ENCODE peak calls at places on chromosomes 1 and 21, in eight cellular contexts. R, O, Z, D, J, X, C and W are unnamed samples.

GRCh38 chr1:3928622-3929021 is 28.6 kb upstream of the C1orf174 start:
- DNase-seq in J (no peak), C (no peak), O (no peak), Z (no peak), R (no peak), X (no peak), D (no peak), W (no peak)

GRCh38 chr1:2819429-2819828 is 17.9 kb upstream of the TTC34 start:
- DNase-seq in D (no peak), J (peak), X (no peak), Z (no peak), R (no peak), C (no peak), O (no peak), W (no peak)

GRCh38 chr1:94247146-94248094 is 10.0 kb upstream of the ARHGAP29 start:
- DNase-seq in Z (peak), X (peak), C (no peak), J (peak), R (peak), D (peak), O (peak), W (peak)

GRCh38 chr1:186236921-186237320 is 138.1 kb downstream of the TPR start:
- DNase-seq in D (peak), C (no peak), J (no peak), R (peak), X (peak), Z (no peak), O (no peak), W (peak)

GRCh38 chr1:53781654-53782053 is 42.7 kb upstream of the GLIS1 start:
- DNase-seq in J (no peak), X (peak), Z (no peak), D (no peak), C (no peak), O (no peak), R (no peak), W (peak)

GRCh38 chr1:47679301-47679751 is 241.5 kb downstream of the FOXD2 start:
- DNase-seq in Z (peak), C (no peak), R (no peak), J (no peak), D (no peak), X (no peak), O (no peak), W (no peak)

GRCh38 chr1:71930526-71930925 is 351.8 kb downstream of the NEGR1 start:
- DNase-seq in J (no peak), D (peak), C (no peak), X (peak), R (no peak), O (no peak), Z (no peak), W (no peak)

GRCh38 chr1:179127163-179127895 is 45.5 kb downstream of the TOR3A start:
- DNase-seq in X (peak), Z (no peak), D (peak), O (no peak), C (no peak), R (no peak), J (no peak), W (no peak)

GRCh38 chr1:103538226-103538625 is 12.7 kb downstream of the RNPC3 start:
- DNase-seq in D (no peak), C (no peak), O (no peak), R (no peak), Z (no peak), X (no peak), J (no peak), W (no peak)

GRCh38 chr1:72557446-72558049 is 275.2 kb upstream of the NEGR1 start:
- DNase-seq in C (no peak), O (no peak), Z (peak), J (no peak), R (no peak), D (peak), X (peak), W (peak)

GRCh38 chr1:30023300-30024022 is 699.9 kb downstream of the MATN1 start:
- DNase-seq in J (no peak), X (no peak), D (no peak), Z (no peak), C (no peak), O (no peak), R (no peak), W (no peak)

GRCh38 chr1:7842517-7842916 is 10.3 kb downstream of the UTS2 start:
- DNase-seq in X (no peak), J (no peak), O (no peak), D (no peak), C (no peak), R (no peak), Z (no peak), W (no peak)

GRCh38 chr1:98177751-98178150 is 256.9 kb upstream of the DPYD start:
- DNase-seq in J (no peak), O (no peak), C (no peak), Z (no peak), D (no peak), X (no peak), R (no peak), W (no peak)

GRCh38 chr21:42063206-42063577 is 7.9 kb upstream of the UMODL1 start:
- DNase-seq in O (peak), Z (no peak), J (no peak), D (no peak), X (no peak), R (no peak), C (peak), W (no peak)

GRCh38 chr1:108502624-108503023 is 52.5 kb downstream of the NBPF6 start:
- DNase-seq in O (no peak), D (no peak), X (peak), C (no peak), Z (no peak), J (no peak), R (no peak), W (peak)

GRCh38 chr1:91805343-91805801 is 80.6 kb downstream of the TGFBR3 start:
- DNase-seq in C (peak), Z (no peak), R (no peak), X (no peak), O (peak), J (no peak), D (no peak), W (no peak)

GRCh38 chr1:87149166-87150065 is 179.3 kb upstream of the LMO4 start:
- DNase-seq in Z (no peak), D (no peak), O (no peak), X (peak), R (no peak), C (no peak), J (no peak), W (peak)

GRCh38 chr1:160097196-160097910 is 1.1 kb downstream of the IGSF8 start:
- DNase-seq in C (peak), Z (no peak), R (no peak), O (no peak), J (no peak), X (no peak), D (peak), W (no peak)

GRCh38 chr1:55214903-55215193 is 316 bp downstream of the USP24 start:
- DNase-seq in D (peak), O (peak), J (peak), Z (peak), R (peak), X (peak), C (no peak), W (peak)

GRCh38 chr1:195717651-195718050 is 890.6 kb downstream of the KCNT2 start:
- DNase-seq in X (peak), C (no peak), R (peak), Z (peak), J (no peak), O (no peak), D (no peak), W (peak)

GRCh38 chr1:202163281-202164270 is 3.2 kb upstream of the PTPN7 start:
- DNase-seq in C (no peak), D (no peak), O (no peak), Z (no peak), R (no peak), X (no peak), J (no peak), W (no peak)

GRCh38 chr1:17776426-17776825 is 21.3 kb downstream of the ACTL8 start:
- DNase-seq in R (no peak), D (no peak), C (no peak), X (peak), O (no peak), J (no peak), Z (no peak), W (no peak)

GRCh38 chr1:151968058-151968457 is 25.6 kb downstream of the S100A10 start:
- DNase-seq in R (peak), X (peak), Z (peak), D (peak), C (peak), O (no peak), J (no peak), W (peak)

GRCh38 chr1:31786366-31787060 is 22.4 kb upstream of the ADGRB2 start:
- DNase-seq in O (no peak), X (no peak), C (no peak), D (no peak), R (no peak), Z (no peak), J (no peak), W (no peak)

GRCh38 chr1:19392221-19392620 is 80.1 kb downstream of the SLC66A1 start:
- DNase-seq in R (no peak), Z (no peak), D (no peak), C (no peak), X (no peak), O (no peak), J (no peak), W (no peak)

GRCh38 chr21:46459356-46460112 is 843 bp downstream of the DIP2A start:
- DNase-seq in R (no peak), D (peak), C (peak), Z (peak), J (peak), O (peak), X (peak), W (peak)

GRCh38 chr1:43933386-43934278 is at the start of gene ARTN:
- DNase-seq in O (peak), Z (peak), R (no peak), X (no peak), C (no peak), J (peak), D (no peak), W (no peak)

GRCh38 chr1:19814681-19815503 is at the start of gene RNF186:
- DNase-seq in R (no peak), X (no peak), C (no peak), D (no peak), J (no peak), O (peak), Z (no peak), W (no peak)

GRCh38 chr1:153572569-153573015 is 6.9 kb upstream of the S100A2 start:
- DNase-seq in O (peak), Z (peak), D (peak), X (peak), R (peak), J (peak), C (peak), W (peak)

GRCh38 chr1:145887631-145888030 is 2.0 kb upstream of the ANKRD35 start:
- DNase-seq in D (no peak), X (no peak), J (no peak), O (no peak), Z (no peak), R (peak), C (no peak), W (no peak)

GRCh38 chr1:17155257-17155895 is 36.1 kb upstream of the PADI2 start:
- DNase-seq in Z (no peak), O (no peak), D (no peak), R (no peak), X (no peak), C (no peak), J (no peak), W (no peak)

GRCh38 chr1:23908453-23909341 is 4.5 kb downstream of the CNR2 start:
- DNase-seq in C (peak), Z (no peak), J (no peak), O (no peak), R (no peak), D (no peak), X (no peak), W (no peak)
- H3K4me3 ChIP-seq in C (peak), Z (no peak), J (no peak), O (no peak), R (no peak), D (no peak), X (no peak), W (no peak)

DNA sequence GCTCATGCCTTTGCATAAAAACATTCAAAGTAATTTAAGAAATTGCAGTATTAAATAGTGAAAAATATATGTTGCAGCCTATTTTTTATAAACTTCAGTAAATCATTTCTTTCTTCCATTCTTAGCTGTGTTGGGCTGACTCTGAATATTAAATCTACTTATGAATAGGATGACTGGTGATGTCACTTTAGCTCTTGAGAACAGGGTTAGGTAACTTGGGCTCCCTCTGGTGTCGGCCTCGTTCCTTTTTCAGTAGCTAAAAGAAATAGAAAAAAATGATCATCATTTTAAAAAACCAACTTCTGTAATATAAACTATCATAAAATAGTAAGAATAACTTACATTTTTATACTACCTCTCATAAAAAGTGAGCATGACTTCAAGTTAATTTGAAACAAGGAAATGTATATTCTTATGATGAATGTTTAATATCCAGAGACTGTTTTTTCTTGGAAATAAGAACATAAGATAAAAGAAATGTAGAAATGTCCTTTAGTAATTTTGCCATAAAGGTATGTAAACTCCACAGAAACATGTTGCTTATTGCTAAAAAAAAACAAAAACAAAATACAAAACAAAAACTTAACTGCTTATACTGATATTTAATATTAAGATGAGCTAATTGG is 26.8 kb upstream of the NCAM2 start:
- DNase-seq in D (peak), Z (peak), J (peak), R (peak), O (no peak), X (peak), C (no peak), W (peak)
- TF ChIP-seq CTCF in D (peak), Z (peak), J (peak), R (no peak), O (no peak), X (peak), C (no peak), W (peak)

GRCh38 chr1:155250246-155250632 is 5.0 kb downstream of the ENTREP3 start:
- DNase-seq in Z (no peak), O (no peak), X (no peak), J (no peak), R (no peak), C (no peak), D (no peak), W (no peak)

GRCh38 chr1:155253208-155253607 is 2.1 kb downstream of the ENTREP3 start:
- DNase-seq in C (no peak), X (no peak), J (no peak), R (no peak), O (no peak), D (no peak), Z (no peak), W (no peak)

GRCh38 chr1:155247667-155248563 is 7.4 kb downstream of the ENTREP3 start:
- DNase-seq in C (no peak), X (no peak), R (no peak), Z (no peak), J (no peak), O (no peak), D (no peak), W (no peak)

GRCh38 chr1:155251566-155251965 is 3.7 kb downstream of the ENTREP3 start:
- DNase-seq in D (no peak), O (no peak), C (no peak), R (no peak), Z (no peak), X (no peak), J (no peak), W (no peak)

DNA sequence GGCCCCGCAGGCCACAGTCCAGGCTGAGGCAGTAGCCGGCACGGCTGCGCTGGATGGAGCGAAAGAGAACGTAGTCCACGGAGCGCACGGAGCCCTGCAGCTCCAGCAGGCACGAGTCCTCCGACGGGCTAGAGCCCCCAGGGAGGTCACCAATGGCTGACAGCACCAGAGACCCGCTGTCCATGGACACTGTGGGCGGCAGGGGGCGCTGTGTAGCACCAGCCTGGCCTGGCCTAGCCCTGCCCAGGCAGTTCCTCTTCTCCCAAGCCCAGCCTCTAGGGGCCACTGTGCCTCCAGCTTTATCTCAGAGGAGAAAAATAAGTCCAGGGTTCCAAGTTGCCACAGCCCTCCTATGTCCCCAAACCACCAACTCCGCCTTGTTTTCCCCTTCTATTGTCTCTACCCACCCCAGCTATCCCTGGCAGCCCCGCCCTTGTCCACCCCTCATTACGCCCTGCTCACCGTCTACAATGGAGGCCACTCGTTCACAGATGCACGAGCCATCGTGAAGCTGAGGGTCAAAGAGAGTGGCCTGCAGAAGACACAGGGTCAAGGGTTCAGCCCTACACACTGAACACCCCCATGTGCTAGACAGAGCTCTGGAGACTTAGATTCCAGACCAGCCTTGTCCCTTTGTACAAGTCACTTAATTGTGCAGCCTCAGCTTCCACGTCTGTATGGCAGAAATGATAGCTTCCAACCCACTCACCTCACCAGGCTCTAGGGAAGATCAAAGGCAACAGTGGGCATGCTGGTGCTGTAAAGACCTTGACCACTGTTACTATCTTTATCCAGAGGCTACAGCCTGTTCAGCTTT is 4.4 kb downstream of the ENTREP3 start:
- DNase-seq in O (peak), X (peak), J (peak), D (peak), C (peak), R (peak), Z (peak), W (peak)
- H3K4me3 ChIP-seq in O (no peak), X (no peak), J (peak), D (no peak), C (peak), R (no peak), Z (no peak), W (no peak)

GRCh38 chr1:39609618-39610331 is 29.7 kb downstream of the HEYL start:
- DNase-seq in X (peak), D (peak), R (peak), Z (peak), O (peak), C (peak), J (peak), W (peak)
- TF ChIP-seq CTCF in X (peak), D (peak), R (peak), Z (peak), O (peak), C (peak), J (peak), W (peak)

DNA sequence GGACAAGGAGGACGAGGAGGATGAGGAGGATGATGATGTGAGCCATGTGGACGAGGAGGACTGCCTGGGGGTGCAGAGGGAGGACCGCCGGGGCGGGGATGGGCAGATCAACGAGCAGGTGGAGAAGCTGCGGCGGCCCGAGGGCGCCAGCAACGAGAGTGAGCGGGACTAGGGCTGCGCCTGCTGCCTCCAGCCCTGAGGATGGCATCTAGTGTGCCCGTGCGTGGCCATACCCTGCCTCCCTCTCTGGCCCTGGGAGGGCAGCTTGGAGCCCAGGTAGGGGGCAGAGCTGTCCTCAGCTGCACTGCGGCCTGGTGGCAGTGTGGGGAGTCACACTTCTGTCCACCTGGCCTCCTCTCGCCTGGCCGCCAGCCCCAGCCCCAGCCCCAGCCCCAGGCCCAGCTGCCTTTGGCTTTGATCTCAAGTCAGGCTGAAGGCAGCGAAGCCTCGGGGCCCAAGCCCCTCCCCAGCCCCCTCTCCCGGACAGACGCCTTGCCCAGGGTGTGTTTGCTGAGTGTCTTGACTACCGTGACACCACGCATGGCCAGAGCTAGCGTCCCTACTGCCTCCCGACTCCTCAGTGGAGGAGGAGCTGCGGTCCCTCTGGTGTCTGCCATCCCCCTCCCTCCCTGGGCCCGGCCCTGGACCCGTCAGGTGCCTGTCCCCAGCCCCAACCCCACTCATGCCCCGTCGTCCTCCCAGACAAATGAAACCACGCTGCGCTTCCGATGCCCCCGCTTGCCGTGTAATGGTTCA is 155.2 kb downstream of the PEX14 start:
- DNase-seq in C (no peak), J (no peak), Z (no peak), X (no peak), D (no peak), O (no peak), R (no peak), W (no peak)
- H3K4me3 ChIP-seq in C (no peak), J (no peak), Z (no peak), X (no peak), D (no peak), O (no peak), R (no peak), W (no peak)

GRCh38 chr1:26285366-26286063 is 5.6 kb downstream of the SH3BGRL3 start:
- DNase-seq in R (peak), D (no peak), O (no peak), J (no peak), C (no peak), Z (peak), X (no peak), W (no peak)
- TF ChIP-seq CTCF in R (peak), D (peak), O (no peak), J (peak), C (no peak), Z (peak), X (peak), W (peak)

GRCh38 chr1:112510340-112510739 is 1.6 kb downstream of the WNT2B start:
- DNase-seq in Z (no peak), D (no peak), X (no peak), C (no peak), R (no peak), J (no peak), O (no peak), W (no peak)
- H3K4me3 ChIP-seq in Z (no peak), D (no peak), X (no peak), C (no peak), R (no peak), J (no peak), O (no peak), W (no peak)